ENCODE peak calls at places on chromosomes 4 and X, in eight cellular contexts. One of them, this sample, is unnamed.

GRCh38 chr4:1986578-1987210 is 22.1 kb downstream of the NELFA start:
- DNase-seq in fibroblast of the aortic adventitia: no peak
- DNase-seq in ascending aorta: peak
- DNase-seq in foreskin fibroblast: no peak
- DNase-seq in breast epithelium: no peak
- DNase-seq in H1: no peak
- DNase-seq in thoracic aorta: no peak
- DNase-seq in OCI-LY7: no peak
- DNase-seq in this sample: no peak

GRCh38 chr4:148779771-148780170 is 337.6 kb upstream of the NR3C2 start:
- DNase-seq in ascending aorta: no peak
- DNase-seq in breast epithelium: no peak
- DNase-seq in fibroblast of the aortic adventitia: no peak
- DNase-seq in thoracic aorta: no peak
- DNase-seq in H1: no peak
- DNase-seq in OCI-LY7: no peak
- DNase-seq in foreskin fibroblast: no peak
- DNase-seq in this sample: no peak

GRCh38 chr4:1045595-1046201 is 34.3 kb downstream of the FGFRL1 start:
- DNase-seq in breast epithelium: no peak
- DNase-seq in OCI-LY7: no peak
- DNase-seq in thoracic aorta: no peak
- DNase-seq in H1: no peak
- DNase-seq in foreskin fibroblast: no peak
- DNase-seq in ascending aorta: peak
- DNase-seq in fibroblast of the aortic adventitia: no peak
- DNase-seq in this sample: no peak

GRCh38 chrX:16544969-16545368 is 105.0 kb upstream of the S100G start:
- DNase-seq in breast epithelium: no peak
- DNase-seq in foreskin fibroblast: no peak
- DNase-seq in OCI-LY7: no peak
- DNase-seq in H1: no peak
- DNase-seq in ascending aorta: no peak
- DNase-seq in thoracic aorta: no peak
- DNase-seq in fibroblast of the aortic adventitia: no peak
- DNase-seq in this sample: no peak

GRCh38 chrX:69120476-69120875 is 44.8 kb downstream of the PJA1 start:
- DNase-seq in H1: no peak
- DNase-seq in foreskin fibroblast: no peak
- DNase-seq in breast epithelium: no peak
- DNase-seq in ascending aorta: no peak
- DNase-seq in thoracic aorta: no peak
- DNase-seq in fibroblast of the aortic adventitia: no peak
- DNase-seq in OCI-LY7: no peak
- DNase-seq in this sample: no peak

GRCh38 chrX:13398073-13398823 is 78.4 kb upstream of the ATXN3L start:
- DNase-seq in fibroblast of the aortic adventitia: peak
- DNase-seq in foreskin fibroblast: peak
- DNase-seq in ascending aorta: peak
- DNase-seq in breast epithelium: peak
- DNase-seq in OCI-LY7: no peak
- DNase-seq in H1: no peak
- DNase-seq in thoracic aorta: peak
- DNase-seq in this sample: peak

GRCh38 chr4:76745264-76745663 is 152.7 kb downstream of the SOWAHB start:
- DNase-seq in H1: no peak
- DNase-seq in OCI-LY7: no peak
- DNase-seq in thoracic aorta: no peak
- DNase-seq in breast epithelium: no peak
- DNase-seq in ascending aorta: no peak
- DNase-seq in foreskin fibroblast: peak
- DNase-seq in fibroblast of the aortic adventitia: peak
- DNase-seq in this sample: peak

GRCh38 chr4:166121897-166122296 is 248.9 kb downstream of the TLL1 start:
- DNase-seq in foreskin fibroblast: peak
- DNase-seq in thoracic aorta: no peak
- DNase-seq in breast epithelium: no peak
- DNase-seq in H1: no peak
- DNase-seq in ascending aorta: no peak
- DNase-seq in OCI-LY7: no peak
- DNase-seq in fibroblast of the aortic adventitia: no peak
- DNase-seq in this sample: no peak

GRCh38 chrX:16839852-16840460 is 30.2 kb downstream of the RBBP7 start:
- DNase-seq in thoracic aorta: no peak
- DNase-seq in ascending aorta: no peak
- DNase-seq in OCI-LY7: no peak
- DNase-seq in foreskin fibroblast: peak
- DNase-seq in fibroblast of the aortic adventitia: peak
- DNase-seq in breast epithelium: no peak
- DNase-seq in H1: no peak
- DNase-seq in this sample: peak

GRCh38 chr4:148089624-148090023 is 352.6 kb downstream of the NR3C2 start:
- DNase-seq in fibroblast of the aortic adventitia: no peak
- DNase-seq in H1: no peak
- DNase-seq in ascending aorta: peak
- DNase-seq in thoracic aorta: no peak
- DNase-seq in OCI-LY7: no peak
- DNase-seq in foreskin fibroblast: peak
- DNase-seq in breast epithelium: no peak
- DNase-seq in this sample: no peak

GRCh38 chr4:3524349-3524748 is 7.9 kb downstream of the LRPAP1 start:
- DNase-seq in foreskin fibroblast: no peak
- DNase-seq in fibroblast of the aortic adventitia: no peak
- DNase-seq in breast epithelium: no peak
- DNase-seq in OCI-LY7: no peak
- DNase-seq in H1: no peak
- DNase-seq in thoracic aorta: no peak
- DNase-seq in ascending aorta: no peak
- DNase-seq in this sample: no peak

DNA sequence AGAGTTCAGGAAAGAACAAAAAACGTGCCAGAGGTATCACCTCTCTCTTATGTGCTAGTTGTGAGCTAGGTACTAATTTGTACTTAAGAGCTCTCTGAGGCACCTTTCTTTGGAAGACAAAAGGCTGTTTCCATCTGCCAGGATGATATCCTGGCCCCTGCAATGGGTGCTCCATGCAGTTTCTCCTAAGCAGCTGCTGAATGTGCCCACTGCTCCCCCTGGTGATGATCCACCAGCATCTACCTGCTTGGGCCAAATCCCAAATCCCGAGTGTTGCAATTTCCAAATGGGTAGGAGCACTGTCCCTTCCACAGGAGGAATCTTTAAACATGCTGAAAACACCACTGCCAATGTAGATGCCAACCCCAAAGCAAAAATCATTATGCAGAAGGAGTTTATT is 69.4 kb upstream of the C4orf50 start:
- DNase-seq in ascending aorta: no peak
- DNase-seq in breast epithelium: no peak
- DNase-seq in fibroblast of the aortic adventitia: peak
- DNase-seq in OCI-LY7: peak
- DNase-seq in H1: peak
- DNase-seq in thoracic aorta: no peak
- DNase-seq in foreskin fibroblast: no peak
- DNase-seq in this sample: peak
- TF ChIP-seq CTCF in ascending aorta: no peak
- TF ChIP-seq CTCF in breast epithelium: peak
- TF ChIP-seq CTCF in fibroblast of the aortic adventitia: no peak
- TF ChIP-seq CTCF in OCI-LY7: peak
- TF ChIP-seq CTCF in H1: peak
- TF ChIP-seq CTCF in thoracic aorta: no peak
- TF ChIP-seq CTCF in foreskin fibroblast: peak
- TF ChIP-seq CTCF in this sample: peak

GRCh38 chrX:153885968-153886903 is at the start of gene L1CAM:
- DNase-seq in OCI-LY7: no peak
- DNase-seq in fibroblast of the aortic adventitia: no peak
- DNase-seq in thoracic aorta: no peak
- DNase-seq in H1: no peak
- DNase-seq in ascending aorta: no peak
- DNase-seq in breast epithelium: no peak
- DNase-seq in foreskin fibroblast: peak
- DNase-seq in this sample: no peak
- H3K4me3 ChIP-seq in OCI-LY7: no peak
- H3K4me3 ChIP-seq in fibroblast of the aortic adventitia: no peak
- H3K4me3 ChIP-seq in thoracic aorta: peak
- H3K4me3 ChIP-seq in H1: peak
- H3K4me3 ChIP-seq in ascending aorta: no peak
- H3K4me3 ChIP-seq in breast epithelium: peak
- H3K4me3 ChIP-seq in foreskin fibroblast: peak
- H3K4me3 ChIP-seq in this sample: peak

GRCh38 chr4:163107754-163108153 is 58.9 kb downstream of the NAF1 start:
- DNase-seq in breast epithelium: no peak
- DNase-seq in foreskin fibroblast: peak
- DNase-seq in fibroblast of the aortic adventitia: peak
- DNase-seq in OCI-LY7: no peak
- DNase-seq in H1: no peak
- DNase-seq in thoracic aorta: no peak
- DNase-seq in ascending aorta: no peak
- DNase-seq in this sample: peak
- TF ChIP-seq CTCF in breast epithelium: no peak
- TF ChIP-seq CTCF in foreskin fibroblast: peak
- TF ChIP-seq CTCF in fibroblast of the aortic adventitia: no peak
- TF ChIP-seq CTCF in OCI-LY7: peak
- TF ChIP-seq CTCF in H1: no peak
- TF ChIP-seq CTCF in thoracic aorta: no peak
- TF ChIP-seq CTCF in ascending aorta: no peak
- TF ChIP-seq CTCF in this sample: peak

GRCh38 chrX:47662144-47662657 is 3.2 kb upstream of the UXT start:
- DNase-seq in fibroblast of the aortic adventitia: peak
- DNase-seq in H1: no peak
- DNase-seq in ascending aorta: no peak
- DNase-seq in thoracic aorta: no peak
- DNase-seq in OCI-LY7: no peak
- DNase-seq in breast epithelium: no peak
- DNase-seq in foreskin fibroblast: peak
- DNase-seq in this sample: peak
- H3K4me3 ChIP-seq in fibroblast of the aortic adventitia: no peak
- H3K4me3 ChIP-seq in H1: no peak
- H3K4me3 ChIP-seq in ascending aorta: no peak
- H3K4me3 ChIP-seq in thoracic aorta: no peak
- H3K4me3 ChIP-seq in OCI-LY7: no peak
- H3K4me3 ChIP-seq in breast epithelium: no peak
- H3K4me3 ChIP-seq in foreskin fibroblast: no peak
- H3K4me3 ChIP-seq in this sample: no peak

DNA sequence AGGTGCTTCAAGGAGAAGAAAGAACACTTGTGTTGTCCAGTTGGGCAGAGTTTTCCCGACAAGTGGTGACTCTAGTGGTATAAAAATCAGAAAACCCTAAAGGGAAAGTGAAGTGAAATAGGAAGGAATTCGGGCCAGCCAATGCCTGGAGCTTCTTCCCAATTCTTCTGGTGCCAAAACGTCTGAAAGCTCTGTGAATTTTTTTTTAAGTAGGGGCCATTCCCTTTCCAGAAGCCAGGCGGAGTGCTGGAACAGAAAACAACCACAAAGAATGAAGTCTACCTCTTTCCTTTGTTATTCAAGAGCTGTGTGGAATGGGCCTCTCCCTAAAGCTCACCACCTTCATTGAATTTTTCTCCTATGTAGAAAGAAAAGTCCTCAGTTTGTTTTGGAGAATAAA is 43.1 kb upstream of the PPARGC1A start:
- DNase-seq in ascending aorta: no peak
- DNase-seq in fibroblast of the aortic adventitia: peak
- DNase-seq in foreskin fibroblast: peak
- DNase-seq in breast epithelium: peak
- DNase-seq in thoracic aorta: no peak
- DNase-seq in OCI-LY7: no peak
- DNase-seq in H1: no peak
- DNase-seq in this sample: peak
- TF ChIP-seq CTCF in ascending aorta: no peak
- TF ChIP-seq CTCF in fibroblast of the aortic adventitia: peak
- TF ChIP-seq CTCF in foreskin fibroblast: peak
- TF ChIP-seq CTCF in breast epithelium: peak
- TF ChIP-seq CTCF in thoracic aorta: no peak
- TF ChIP-seq CTCF in OCI-LY7: no peak
- TF ChIP-seq CTCF in H1: no peak
- TF ChIP-seq CTCF in this sample: peak

DNA sequence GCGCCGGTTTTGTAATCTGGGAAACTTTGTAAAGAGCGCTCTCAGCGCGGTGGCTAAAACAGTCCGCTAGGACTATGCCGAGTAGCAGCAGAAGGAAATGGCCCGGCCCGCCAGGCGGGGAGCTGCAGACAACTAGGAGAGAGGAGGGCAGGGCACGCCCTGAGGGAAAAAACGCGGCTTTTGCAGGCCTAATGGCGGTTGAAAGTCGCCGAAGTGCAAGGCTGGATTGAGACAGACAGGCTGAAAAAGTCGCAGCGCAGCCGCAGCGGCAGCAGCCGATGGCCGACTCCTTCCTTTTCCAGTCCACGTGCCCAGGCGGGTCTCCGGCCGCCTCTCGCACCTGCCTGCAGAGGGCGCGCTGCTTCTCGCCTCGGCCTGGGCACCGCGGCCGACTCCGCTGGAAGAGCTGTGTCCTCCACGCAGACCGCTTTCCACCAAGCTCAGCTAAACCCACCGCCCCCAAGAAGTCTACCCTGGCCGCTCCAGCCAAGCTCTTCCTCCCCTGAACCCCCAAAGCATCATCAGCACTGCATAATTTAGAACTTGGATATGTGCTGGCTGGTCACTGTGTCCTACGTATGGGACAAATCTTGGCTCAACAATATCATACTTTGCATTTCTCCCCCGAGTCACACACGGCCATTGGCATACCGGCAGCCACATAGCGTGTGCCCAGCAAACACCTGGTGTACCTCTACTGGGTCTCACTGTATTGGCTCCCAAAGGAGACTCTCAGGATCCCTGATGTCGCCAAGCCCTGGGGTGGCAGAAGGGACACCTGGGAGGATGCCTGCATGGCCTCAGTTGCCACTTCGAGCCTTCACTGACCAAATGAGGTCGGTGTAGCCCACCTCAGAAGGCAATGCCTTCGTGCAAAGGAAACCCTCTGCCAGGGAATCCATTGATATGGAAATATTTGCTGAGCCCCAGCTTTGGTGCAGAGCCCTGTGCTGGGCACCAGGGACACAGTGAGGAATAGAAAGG is 14.5 kb downstream of the SLC25A5 start:
- DNase-seq in breast epithelium: peak
- DNase-seq in H1: peak
- DNase-seq in ascending aorta: peak
- DNase-seq in OCI-LY7: no peak
- DNase-seq in thoracic aorta: no peak
- DNase-seq in fibroblast of the aortic adventitia: peak
- DNase-seq in foreskin fibroblast: peak
- DNase-seq in this sample: peak
- H3K4me3 ChIP-seq in breast epithelium: peak
- H3K4me3 ChIP-seq in H1: peak
- H3K4me3 ChIP-seq in ascending aorta: peak
- H3K4me3 ChIP-seq in OCI-LY7: no peak
- H3K4me3 ChIP-seq in thoracic aorta: peak
- H3K4me3 ChIP-seq in fibroblast of the aortic adventitia: peak
- H3K4me3 ChIP-seq in foreskin fibroblast: peak
- H3K4me3 ChIP-seq in this sample: peak

GRCh38 chrX:53028678-53029077 is 19.9 kb upstream of the GPR173 start:
- DNase-seq in breast epithelium: no peak
- DNase-seq in thoracic aorta: no peak
- DNase-seq in OCI-LY7: no peak
- DNase-seq in foreskin fibroblast: peak
- DNase-seq in fibroblast of the aortic adventitia: peak
- DNase-seq in H1: no peak
- DNase-seq in ascending aorta: no peak
- DNase-seq in this sample: no peak
- TF ChIP-seq CTCF in breast epithelium: no peak
- TF ChIP-seq CTCF in thoracic aorta: no peak
- TF ChIP-seq CTCF in OCI-LY7: no peak
- TF ChIP-seq CTCF in foreskin fibroblast: no peak
- TF ChIP-seq CTCF in fibroblast of the aortic adventitia: no peak
- TF ChIP-seq CTCF in H1: no peak
- TF ChIP-seq CTCF in ascending aorta: no peak
- TF ChIP-seq CTCF in this sample: no peak

GRCh38 chr4:158166701-158167100 is 6.1 kb downstream of the GASK1B start:
- DNase-seq in breast epithelium: no peak
- DNase-seq in OCI-LY7: no peak
- DNase-seq in foreskin fibroblast: peak
- DNase-seq in H1: no peak
- DNase-seq in fibroblast of the aortic adventitia: peak
- DNase-seq in thoracic aorta: no peak
- DNase-seq in ascending aorta: no peak
- DNase-seq in this sample: no peak
- H3K4me3 ChIP-seq in breast epithelium: peak
- H3K4me3 ChIP-seq in OCI-LY7: no peak
- H3K4me3 ChIP-seq in foreskin fibroblast: no peak
- H3K4me3 ChIP-seq in H1: no peak
- H3K4me3 ChIP-seq in fibroblast of the aortic adventitia: no peak
- H3K4me3 ChIP-seq in thoracic aorta: peak
- H3K4me3 ChIP-seq in ascending aorta: peak
- H3K4me3 ChIP-seq in this sample: peak

This sample was measured in fibroblast of villous mesenchyme.